ENCODE peak calls at places on chromosome 7, in nine cellular contexts. D is HFFc6; X is stomach; I is stimulated activated CD4-positive, alpha-beta T cell treated with anti-CD3 and anti-CD28 coated beads, Interleukin-4, amount 100 ng/mL, for 24 hours; J is GM03348; M is NT2/D1; H is central memory CD8-positive, alpha-beta T cell; B is H54; P is mesothelial cell of epicardium. F is an unnamed sample.

GRCh38 chr7:46660402-46660801 is 739.3 kb upstream of the IGFBP3 start:
- DNase-seq in D (peak), X (no peak), I (no peak), J (no peak), M (no peak), H (no peak), B (no peak), P (no peak), F (no peak)

GRCh38 chr7:897771-898376 is 21.5 kb downstream of the GET4 start:
- DNase-seq in D (no peak), X (no peak), I (no peak), J (no peak), M (no peak), H (no peak), B (no peak), P (no peak), F (no peak)

GRCh38 chr7:104127204-104127603 is 80.6 kb downstream of the ORC5 start:
- DNase-seq in D (no peak), X (no peak), I (no peak), J (no peak), M (no peak), H (no peak), B (no peak), P (no peak), F (no peak)

GRCh38 chr7:37510043-37510634 is 61.5 kb upstream of the ELMO1 start:
- DNase-seq in D (no peak), X (no peak), I (peak), J (no peak), M (peak), H (no peak), B (peak), P (no peak), F (peak)

GRCh38 chr7:138499340-138499739 is 39.3 kb downstream of the TRIM24 start:
- DNase-seq in D (no peak), X (no peak), I (no peak), J (no peak), M (no peak), H (no peak), B (no peak), P (no peak), F (no peak)

GRCh38 chr7:133853706-133854276 is 273.3 kb upstream of the LRGUK start:
- DNase-seq in D (peak), X (peak), I (no peak), J (peak), M (peak), H (no peak), B (peak), P (no peak), F (no peak)

GRCh38 chr7:130298079-130298478 is 5.1 kb downstream of the CPA4 start:
- DNase-seq in D (no peak), X (no peak), I (no peak), J (no peak), M (no peak), H (no peak), B (no peak), P (no peak), F (no peak)

GRCh38 chr7:135239263-135239662 is 5.6 kb downstream of the STRA8 start:
- DNase-seq in D (no peak), X (no peak), I (no peak), J (no peak), M (no peak), H (no peak), B (no peak), P (no peak), F (no peak)

GRCh38 chr7:123901111-123901510 is 23.9 kb upstream of the SPAM1 start:
- DNase-seq in D (no peak), X (no peak), I (no peak), J (no peak), M (no peak), H (no peak), B (no peak), P (no peak), F (no peak)

GRCh38 chr7:1059200-1060091 is 15.1 kb downstream of the GPR146 start:
- DNase-seq in D (no peak), X (peak), I (no peak), J (no peak), M (peak), H (no peak), B (no peak), P (no peak), F (peak)

GRCh38 chr7:27165089-27165654 is at the start of gene HOXA9:
- DNase-seq in D (peak), X (no peak), I (no peak), J (peak), M (no peak), H (no peak), B (no peak), P (no peak), F (no peak)

GRCh38 chr7:105389090-105389650 is 449 bp upstream of the SRPK2 start:
- DNase-seq in D (peak), X (peak), I (peak), J (peak), M (no peak), H (no peak), B (peak), P (peak), F (no peak)

GRCh38 chr7:19011212-19011611 is 106.2 kb downstream of the TWIST1 start:
- DNase-seq in D (no peak), X (no peak), I (no peak), J (peak), M (no peak), H (no peak), B (no peak), P (no peak), F (no peak)